ENCODE peak calls at places on chromosomes 1 and 21, in four cellular contexts. N is HT-29, Y is endothelial cell, K is right atrium auricular region. A is an unnamed sample.

GRCh38 chr1:90434460-90434859 is 282.6 kb downstream of the BARHL2 start:
- DNase-seq in N (peak), K (no peak), Y (peak), A (no peak)

GRCh38 chr1:226436855-226437491 is 29.1 kb upstream of the PARP1 start:
- DNase-seq in N (no peak), Y (no peak), K (no peak), A (no peak)

GRCh38 chr1:53524428-53525400 is 65.5 kb downstream of the DMRTB1 start:
- DNase-seq in N (peak), K (no peak), Y (no peak), A (no peak)

GRCh38 chr1:61253059-61253735 is 170.8 kb downstream of the NFIA start:
- DNase-seq in N (peak), Y (no peak), K (peak), A (no peak)

GRCh38 chr1:240356568-240356967 is 255.4 kb downstream of the GREM2 start:
- DNase-seq in Y (no peak), N (no peak), K (no peak), A (no peak)

GRCh38 chr1:208475449-208475848 is 231.3 kb upstream of the PLXNA2 start:
- DNase-seq in Y (no peak), K (peak), N (no peak), A (no peak)

GRCh38 chr21:31909772-31910470 is 37.1 kb downstream of the HUNK start:
- DNase-seq in N (no peak), Y (no peak), K (no peak), A (no peak)

GRCh38 chr1:151032164-151032563 is 4.2 kb upstream of the BNIPL start:
- DNase-seq in Y (no peak), N (no peak), K (no peak), A (no peak)

GRCh38 chr1:231612393-231613089 is 14.0 kb upstream of the DISC1 start:
- DNase-seq in K (no peak), Y (no peak), N (no peak), A (no peak)

A was measured in osteocyte.